ENCODE peak calls at places on chromosomes 6 and 20, in six cellular contexts. G is ovary, A is left lung, S is kidney, Q is foreskin fibroblast, M is AG09309. Y is an unnamed sample.
A peak's percentile ranks its signal among the peaks of the same experiment; 100 is the strongest.

GRCh38 chr20:45946149-45946970 is 11.9 kb downstream of the PCIF1 start:
- DNase-seq in S (peak; percentile 73), A (peak; percentile 79), Q (peak; percentile 87), M (no peak), G (peak; percentile 84), Y (peak; percentile 91)

GRCh38 chr6:15338462-15338861 is 92.6 kb downstream of the JARID2 start:
- DNase-seq in A (no peak), S (no peak), G (no peak), M (no peak), Q (no peak), Y (no peak)

GRCh38 chr6:29827579-29828470 is at the start of gene HLA-G:
- DNase-seq in Q (no peak), M (no peak), A (no peak), S (peak; percentile 73), G (no peak), Y (no peak)

GRCh38 chr6:83378621-83379388 is 52.0 kb downstream of the ME1 start:
- DNase-seq in Q (peak; percentile 73), S (no peak), M (peak; percentile 55), G (no peak), A (no peak), Y (no peak)

GRCh38 chr6:73556796-73557195 is 36.0 kb upstream of the EEF1A1 start:
- DNase-seq in A (no peak), G (no peak), Q (no peak), S (no peak), M (no peak), Y (no peak)

GRCh38 chr6:15369838-15370237 is 124.0 kb downstream of the JARID2 start:
- DNase-seq in Q (peak; percentile 39), S (no peak), G (no peak), A (no peak), M (no peak), Y (no peak)

GRCh38 chr20:40603057-40603651 is 85.9 kb downstream of the MAFB start:
- DNase-seq in S (no peak), G (no peak), M (no peak), Q (no peak), A (no peak), Y (no peak)

GRCh38 chr6:98833101-98834059 is 994 bp upstream of the POU3F2 start:
- DNase-seq in M (no peak), A (no peak), G (peak; percentile 56), S (peak; percentile 79), Q (peak; percentile 63), Y (peak; percentile 69)

GRCh38 chr20:32909451-32909850 is 50.7 kb downstream of the EFCAB8 start:
- DNase-seq in Q (no peak), A (no peak), M (no peak), S (peak; percentile 36), G (no peak), Y (no peak)

GRCh38 chr6:166747644-166748595 is 120.9 kb upstream of the RPS6KA2 start:
- DNase-seq in M (no peak), Q (no peak), S (no peak), A (no peak), G (no peak), Y (no peak)

GRCh38 chr6:22668717-22669116 is 99.4 kb downstream of the HDGFL1 start:
- DNase-seq in Q (no peak), A (no peak), S (no peak), M (no peak), G (no peak), Y (no peak)

GRCh38 chr6:52611833-52612232 is 35.0 kb upstream of the TRAM2 start:
- DNase-seq in M (no peak), G (no peak), Q (no peak), S (no peak), A (no peak), Y (no peak)

GRCh38 chr6:42407379-42407778 is 44.3 kb downstream of the TRERF1 start:
- DNase-seq in A (no peak), S (no peak), G (no peak), Q (peak; percentile 73), M (peak; percentile 64), Y (peak; percentile 37)

GRCh38 chr20:31485450-31486339 is 10.6 kb downstream of the REM1 start:
- DNase-seq in M (no peak), S (peak; percentile 91), A (peak; percentile 70), G (peak; percentile 84), Q (peak; percentile 13), Y (peak; percentile 60)

GRCh38 chr6:148455674-148456559 is 113.3 kb downstream of the SASH1 start:
- DNase-seq in S (no peak), G (no peak), A (no peak), Q (no peak), M (no peak), Y (no peak)

GRCh38 chr6:131379951-131380350 is 193.1 kb upstream of the ARG1 start:
- DNase-seq in G (no peak), M (peak; percentile 83), A (no peak), S (no peak), Q (peak; percentile 80), Y (no peak)

GRCh38 chr6:148530976-148531375 is 188.3 kb downstream of the SASH1 start:
- DNase-seq in Q (peak; percentile 16), G (no peak), S (no peak), M (no peak), A (no peak), Y (no peak)

GRCh38 chr6:122653094-122653493 is 42.9 kb downstream of the PKIB start:
- DNase-seq in S (no peak), M (no peak), G (no peak), A (no peak), Q (no peak), Y (no peak)

GRCh38 chr6:5175635-5176034 is 85.1 kb downstream of the LYRM4 start:
- DNase-seq in Q (no peak), M (no peak), G (no peak), S (no peak), A (no peak), Y (no peak)

GRCh38 chr6:5174756-5175155 is 86.0 kb downstream of the LYRM4 start:
- DNase-seq in G (no peak), M (no peak), Q (no peak), A (no peak), S (no peak), Y (no peak)

GRCh38 chr6:5172057-5172683 is 87.0 kb downstream of the PPP1R3G start:
- DNase-seq in S (no peak), A (no peak), G (no peak), M (no peak), Q (no peak), Y (no peak)

GRCh38 chr6:5175195-5175594 is 85.6 kb downstream of the LYRM4 start:
- DNase-seq in Q (no peak), A (no peak), S (no peak), G (no peak), M (no peak), Y (no peak)

GRCh38 chr6:5173862-5174643 is 86.7 kb downstream of the LYRM4 start:
- DNase-seq in G (no peak), S (no peak), Q (no peak), M (no peak), A (no peak), Y (no peak)
- H3K4me3 ChIP-seq in G (no peak overlapping the region), S (peak overlapping the region; percentile 2), Q (no peak overlapping the region), M (no peak overlapping the region), A (no peak overlapping the region), Y (no peak overlapping the region)

GRCh38 chr6:32840604-32841246 is 2.2 kb upstream of the TAP2 start:
- DNase-seq in Q (no peak), S (no peak), G (no peak), A (no peak), M (no peak), Y (no peak)

GRCh38 chr6:32842021-32842650 is 1.7 kb downstream of the PSMB8 start:
- DNase-seq in S (no peak), G (no peak), M (no peak), A (no peak), Q (no peak), Y (no peak)

GRCh38 chr6:32843979-32844838 is at the start of gene PSMB8:
- DNase-seq in Q (peak; percentile 95), A (peak; percentile 98), G (peak; percentile 96), S (peak; percentile 99), M (peak; percentile 71), Y (peak; percentile 98)

GRCh38 chr6:32843321-32843978 is 397 bp downstream of the PSMB8 start:
- DNase-seq in M (no peak), S (peak; percentile 85), A (no peak), G (peak; percentile 65), Q (peak; percentile 25), Y (no peak)

DNA sequence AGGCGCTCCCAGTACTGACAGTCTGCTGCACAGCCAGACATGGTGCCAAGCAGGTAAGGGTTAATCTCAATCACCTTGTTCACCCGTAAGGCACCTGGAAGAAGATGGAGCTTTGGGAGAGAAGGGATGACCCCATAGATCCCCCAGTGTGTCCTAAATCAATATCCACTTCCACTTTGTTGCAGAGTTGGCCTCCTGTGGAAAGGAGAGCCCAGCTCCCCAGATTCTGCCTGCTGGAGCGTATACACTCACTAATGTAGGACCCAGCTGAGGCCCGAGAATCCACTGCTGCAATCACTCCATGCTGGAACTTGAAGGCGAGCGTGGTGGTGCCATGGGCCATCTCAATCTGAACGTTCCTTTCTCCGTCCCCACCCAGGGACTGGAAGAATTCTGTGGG is 1.2 kb downstream of the PSMB8 start:
- DNase-seq in G (no peak), A (no peak), Q (no peak), S (no peak), M (no peak), Y (no peak)
- H3K4me3 ChIP-seq in G (peak overlapping the region; percentile 73), A (peak overlapping the region; percentile 96), Q (peak overlapping the region; percentile 96), S (peak overlapping the region; percentile 97), M (no peak overlapping the region), Y (no peak overlapping the region)

GRCh38 chr20:53731595-53731994 is 138.0 kb upstream of the ZNF217 start:
- DNase-seq in M (no peak), G (no peak), Q (no peak), A (no peak), S (no peak), Y (no peak)

GRCh38 chr20:53736122-53736756 is 142.6 kb upstream of the ZNF217 start:
- DNase-seq in Q (no peak), M (no peak), A (no peak), G (no peak), S (no peak), Y (no peak)

GRCh38 chr20:53736757-53737403 is 143.2 kb upstream of the ZNF217 start:
- DNase-seq in A (no peak), S (no peak), G (no peak), M (no peak), Q (peak; percentile 44), Y (no peak)

GRCh38 chr20:53735536-53736050 is 142.0 kb upstream of the ZNF217 start:
- DNase-seq in M (peak; percentile 93), Q (peak; percentile 72), G (no peak), S (no peak), A (no peak), Y (no peak)

DNA sequence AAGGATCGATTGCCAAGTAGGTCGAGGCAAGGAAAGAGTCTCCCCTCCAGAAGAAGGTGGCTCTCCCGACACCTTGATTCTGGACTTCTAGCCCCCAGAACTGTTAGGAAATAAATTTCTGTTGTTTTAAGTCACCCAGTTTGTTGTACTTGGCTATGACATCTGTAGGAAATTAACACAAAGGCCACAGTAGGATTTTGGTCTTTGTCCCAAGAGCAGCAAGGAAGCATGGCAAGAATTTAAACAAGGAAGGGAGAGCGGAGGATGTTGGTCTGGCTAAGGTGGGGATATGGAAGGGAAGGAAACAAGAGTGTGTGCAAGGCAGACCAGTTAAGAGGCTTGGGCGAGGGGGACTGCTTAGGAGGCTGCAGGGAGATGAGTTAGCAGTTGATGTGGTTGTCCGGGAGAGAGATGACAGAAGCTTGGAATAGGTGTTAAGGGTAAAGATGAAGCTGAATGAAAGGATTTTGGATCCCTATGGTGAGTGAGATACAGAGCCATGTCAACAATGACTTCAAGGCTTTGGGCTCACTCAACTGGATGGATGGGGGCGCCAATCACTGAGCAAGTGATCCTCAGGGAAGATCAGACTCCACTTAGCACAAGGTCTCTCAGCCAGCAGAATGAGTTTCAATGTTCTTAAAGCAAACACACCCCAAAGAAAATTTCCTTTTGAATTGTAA is 140.5 kb upstream of the ZNF217 start:
- DNase-seq in Q (no peak), A (no peak), G (no peak), S (no peak), M (no peak), Y (no peak)
- H3K4me3 ChIP-seq in Q (no peak overlapping the region), A (no peak overlapping the region), G (no peak overlapping the region), S (no peak overlapping the region), M (no peak overlapping the region), Y (no peak overlapping the region)

GRCh38 chr20:21394120-21394519 is 3.2 kb downstream of the NKX2-4 start:
- DNase-seq in M (no peak), G (no peak), Q (no peak), S (no peak), A (no peak), Y (no peak)
- H3K4me3 ChIP-seq in M (no peak overlapping the region), G (no peak overlapping the region), Q (no peak overlapping the region), S (no peak overlapping the region), A (no peak overlapping the region), Y (no peak overlapping the region)